ENCODE peak calls at places on chromosomes 4 and X, in six cellular contexts. Q is hypothalamus; N is IMR-90; P is activated T-helper 2 cell treated with anti-CD3 and anti-CD28 coated beads, Interferon-gamma antibody, Interleukin-2, Interleukin-4, amounts not matched to agents 10 μg/mL and 5 μg/mL and 100 μg/mL, durations not matched to agents 14 hours and 24 hours and 36 hours; K is stimulated activated CD4-positive, alpha-beta T cell treated with anti-CD3 and anti-CD28 coated beads, Interleukin-12 subunit alpha, Interleukin-12 subunit beta, amount 100 ng/mL, for 48 hours; X is neural progenitor cell. S is an unnamed sample.

GRCh38 chrX:37060999-37061398 is 52.8 kb downstream of the FAM47C start:
- DNase-seq in Q (no peak), N (peak), P (no peak), K (no peak), X (peak), S (no peak)

GRCh38 chr4:52843958-52844357 is 18.2 kb upstream of the RASL11B start:
- DNase-seq in Q (no peak), N (no peak), P (no peak), K (no peak), X (no peak), S (no peak)

GRCh38 chr4:48681856-48682255 is 98.2 kb downstream of the FRYL start:
- DNase-seq in Q (no peak), N (peak), P (no peak), K (no peak), X (no peak), S (no peak)

GRCh38 chr4:152591361-152591760 is 55.5 kb upstream of the FBXW7 start:
- DNase-seq in Q (no peak), N (peak), P (peak), K (peak), X (peak), S (no peak)

GRCh38 chr4:24978291-24979072 is 52.3 kb downstream of the LGI2 start:
- DNase-seq in Q (no peak), N (no peak), P (no peak), K (no peak), X (no peak), S (no peak)

GRCh38 chr4:3826247-3827172 is 60.3 kb downstream of the ADRA2C start:
- DNase-seq in Q (no peak), N (no peak), P (no peak), K (no peak), X (no peak), S (no peak)

GRCh38 chr4:82500106-82500738 is 61.6 kb downstream of the TMEM150C start:
- DNase-seq in Q (no peak), N (peak), P (no peak), K (no peak), X (no peak), S (no peak)

GRCh38 chr4:45186249-45186648 is 459.9 kb upstream of the GNPDA2 start:
- DNase-seq in Q (no peak), N (no peak), P (no peak), K (no peak), X (no peak), S (no peak)

GRCh38 chr4:150348079-150348478 is 233.9 kb upstream of the MAB21L2 start:
- DNase-seq in Q (no peak), N (peak), P (no peak), K (no peak), X (no peak), S (peak)